ENCODE peak calls at places on chromosomes 2 and 18, in seven cellular contexts. One of them, this sample, is unnamed.

GRCh38 chr18:8003878-8004675 is 437.0 kb downstream of the PTPRM start:
- DNase-seq in OCI-LY7: no peak
- DNase-seq in spleen: no peak
- DNase-seq in GM12865: no peak
- DNase-seq in AG10803: no peak
- DNase-seq in GM06990: no peak
- DNase-seq in esophagus squamous epithelium: no peak
- DNase-seq in this sample: no peak

GRCh38 chr2:227724394-227725039 is at the start of gene SCYGR6:
- DNase-seq in OCI-LY7: no peak
- DNase-seq in spleen: no peak
- DNase-seq in GM12865: no peak
- DNase-seq in AG10803: no peak
- DNase-seq in GM06990: no peak
- DNase-seq in esophagus squamous epithelium: no peak
- DNase-seq in this sample: no peak

GRCh38 chr18:42025974-42026625 is 71.1 kb downstream of the PIK3C3 start:
- DNase-seq in OCI-LY7: no peak
- DNase-seq in spleen: no peak
- DNase-seq in GM12865: peak
- DNase-seq in AG10803: no peak
- DNase-seq in GM06990: peak
- DNase-seq in esophagus squamous epithelium: no peak
- DNase-seq in this sample: no peak

GRCh38 chr2:189018636-189019035 is 44.5 kb downstream of the COL3A1 start:
- DNase-seq in OCI-LY7: no peak
- DNase-seq in spleen: no peak
- DNase-seq in GM12865: no peak
- DNase-seq in AG10803: peak
- DNase-seq in GM06990: no peak
- DNase-seq in esophagus squamous epithelium: no peak
- DNase-seq in this sample: no peak

GRCh38 chr2:23269747-23270146 is 115.2 kb upstream of the KLHL29 start:
- DNase-seq in OCI-LY7: no peak
- DNase-seq in spleen: no peak
- DNase-seq in GM12865: no peak
- DNase-seq in AG10803: no peak
- DNase-seq in GM06990: no peak
- DNase-seq in esophagus squamous epithelium: no peak
- DNase-seq in this sample: no peak

GRCh38 chr2:23231865-23232264 is 153.1 kb upstream of the KLHL29 start:
- DNase-seq in OCI-LY7: no peak
- DNase-seq in spleen: no peak
- DNase-seq in GM12865: no peak
- DNase-seq in AG10803: no peak
- DNase-seq in GM06990: no peak
- DNase-seq in esophagus squamous epithelium: no peak
- DNase-seq in this sample: no peak

GRCh38 chr2:240520143-240520973 is 37.4 kb downstream of the ANKMY1 start:
- DNase-seq in OCI-LY7: no peak
- DNase-seq in spleen: peak
- DNase-seq in GM12865: no peak
- DNase-seq in AG10803: no peak
- DNase-seq in GM06990: no peak
- DNase-seq in esophagus squamous epithelium: no peak
- DNase-seq in this sample: no peak

GRCh38 chr2:179695486-179695885 is 165.9 kb downstream of the ZNF385B start:
- DNase-seq in OCI-LY7: no peak
- DNase-seq in spleen: no peak
- DNase-seq in GM12865: no peak
- DNase-seq in AG10803: no peak
- DNase-seq in GM06990: no peak
- DNase-seq in esophagus squamous epithelium: no peak
- DNase-seq in this sample: no peak

GRCh38 chr2:387980-388421 is 100.1 kb upstream of the ALKAL2 start:
- DNase-seq in OCI-LY7: no peak
- DNase-seq in spleen: no peak
- DNase-seq in GM12865: no peak
- DNase-seq in AG10803: no peak
- DNase-seq in GM06990: no peak
- DNase-seq in esophagus squamous epithelium: no peak
- DNase-seq in this sample: no peak

GRCh38 chr2:38572167-38572566 is 30.6 kb downstream of the HNRNPLL start:
- DNase-seq in OCI-LY7: no peak
- DNase-seq in spleen: no peak
- DNase-seq in GM12865: no peak
- DNase-seq in AG10803: peak
- DNase-seq in GM06990: no peak
- DNase-seq in esophagus squamous epithelium: no peak
- DNase-seq in this sample: no peak

DNA sequence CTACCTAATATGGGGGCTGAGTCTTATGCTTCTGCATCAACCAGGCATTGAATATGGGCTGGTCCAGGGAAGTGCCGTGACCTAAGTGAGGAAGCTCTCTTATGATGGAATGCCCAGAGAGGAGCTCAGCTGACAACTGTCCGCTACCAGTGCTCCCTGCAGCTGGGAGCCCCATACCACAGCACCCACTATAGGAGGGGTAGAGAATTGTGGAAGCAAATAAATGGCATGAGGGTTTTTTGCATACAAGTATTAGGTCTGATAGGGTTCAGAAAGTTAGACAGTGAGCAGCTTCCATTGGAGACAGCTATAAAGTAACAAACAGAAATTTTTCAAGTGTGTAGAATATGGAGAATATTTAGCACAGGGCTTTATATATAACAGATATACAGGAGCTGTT is 4.6 kb downstream of the TIMM21 start:
- DNase-seq in OCI-LY7: no peak
- DNase-seq in spleen: no peak
- DNase-seq in GM12865: no peak
- DNase-seq in AG10803: no peak
- DNase-seq in GM06990: no peak
- DNase-seq in esophagus squamous epithelium: no peak
- DNase-seq in this sample: no peak
- TF ChIP-seq CTCF in OCI-LY7: peak
- TF ChIP-seq CTCF in spleen: no peak
- TF ChIP-seq CTCF in GM12865: no peak
- TF ChIP-seq CTCF in AG10803: peak
- TF ChIP-seq CTCF in GM06990: peak
- TF ChIP-seq CTCF in esophagus squamous epithelium: no peak
- TF ChIP-seq CTCF in this sample: no peak

GRCh38 chr2:58553522-58553921 is 312.4 kb upstream of the FANCL start:
- DNase-seq in OCI-LY7: no peak
- DNase-seq in spleen: no peak
- DNase-seq in GM12865: no peak
- DNase-seq in AG10803: no peak
- DNase-seq in GM06990: no peak
- DNase-seq in esophagus squamous epithelium: no peak
- DNase-seq in this sample: no peak

GRCh38 chr2:58557166-58557565 is 316.0 kb upstream of the FANCL start:
- DNase-seq in OCI-LY7: no peak
- DNase-seq in spleen: no peak
- DNase-seq in GM12865: no peak
- DNase-seq in AG10803: no peak
- DNase-seq in GM06990: no peak
- DNase-seq in esophagus squamous epithelium: no peak
- DNase-seq in this sample: no peak

GRCh38 chr2:58558866-58559265 is 317.7 kb upstream of the FANCL start:
- DNase-seq in OCI-LY7: no peak
- DNase-seq in spleen: no peak
- DNase-seq in GM12865: no peak
- DNase-seq in AG10803: no peak
- DNase-seq in GM06990: no peak
- DNase-seq in esophagus squamous epithelium: no peak
- DNase-seq in this sample: no peak

GRCh38 chr2:58553937-58554336 is 312.8 kb upstream of the FANCL start:
- DNase-seq in OCI-LY7: no peak
- DNase-seq in spleen: no peak
- DNase-seq in GM12865: peak
- DNase-seq in AG10803: peak
- DNase-seq in GM06990: no peak
- DNase-seq in esophagus squamous epithelium: no peak
- DNase-seq in this sample: no peak
- TF ChIP-seq CTCF in OCI-LY7: peak
- TF ChIP-seq CTCF in spleen: no peak
- TF ChIP-seq CTCF in GM12865: peak
- TF ChIP-seq CTCF in AG10803: no peak
- TF ChIP-seq CTCF in GM06990: peak
- TF ChIP-seq CTCF in esophagus squamous epithelium: no peak
- TF ChIP-seq CTCF in this sample: peak

DNA sequence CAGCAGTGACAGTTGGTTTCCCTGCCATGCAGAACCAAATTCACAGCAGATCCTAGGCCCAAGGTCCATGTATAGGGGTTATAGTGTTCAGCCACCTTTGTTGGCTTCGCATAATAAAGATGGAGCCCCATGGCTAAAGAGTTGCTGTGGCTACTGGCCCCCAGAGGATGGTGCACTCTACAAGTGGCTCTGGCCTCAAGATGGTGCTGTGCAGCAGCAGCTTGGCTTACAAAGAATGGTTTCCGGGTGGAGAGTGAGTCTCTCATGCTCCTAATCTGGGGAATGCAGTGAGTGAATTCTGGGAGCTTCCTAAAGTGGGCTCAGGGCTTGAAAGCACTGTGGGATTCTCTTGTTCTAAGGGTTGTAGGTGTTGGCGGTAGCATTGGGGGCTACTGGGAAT is 1199.7 kb downstream of the CNTNAP5 start:
- DNase-seq in OCI-LY7: no peak
- DNase-seq in spleen: no peak
- DNase-seq in GM12865: no peak
- DNase-seq in AG10803: no peak
- DNase-seq in GM06990: no peak
- DNase-seq in esophagus squamous epithelium: no peak
- DNase-seq in this sample: no peak
- TF ChIP-seq CTCF in OCI-LY7: no peak
- TF ChIP-seq CTCF in spleen: no peak
- TF ChIP-seq CTCF in GM12865: no peak
- TF ChIP-seq CTCF in AG10803: no peak
- TF ChIP-seq CTCF in GM06990: no peak
- TF ChIP-seq CTCF in esophagus squamous epithelium: no peak
- TF ChIP-seq CTCF in this sample: no peak

DNA sequence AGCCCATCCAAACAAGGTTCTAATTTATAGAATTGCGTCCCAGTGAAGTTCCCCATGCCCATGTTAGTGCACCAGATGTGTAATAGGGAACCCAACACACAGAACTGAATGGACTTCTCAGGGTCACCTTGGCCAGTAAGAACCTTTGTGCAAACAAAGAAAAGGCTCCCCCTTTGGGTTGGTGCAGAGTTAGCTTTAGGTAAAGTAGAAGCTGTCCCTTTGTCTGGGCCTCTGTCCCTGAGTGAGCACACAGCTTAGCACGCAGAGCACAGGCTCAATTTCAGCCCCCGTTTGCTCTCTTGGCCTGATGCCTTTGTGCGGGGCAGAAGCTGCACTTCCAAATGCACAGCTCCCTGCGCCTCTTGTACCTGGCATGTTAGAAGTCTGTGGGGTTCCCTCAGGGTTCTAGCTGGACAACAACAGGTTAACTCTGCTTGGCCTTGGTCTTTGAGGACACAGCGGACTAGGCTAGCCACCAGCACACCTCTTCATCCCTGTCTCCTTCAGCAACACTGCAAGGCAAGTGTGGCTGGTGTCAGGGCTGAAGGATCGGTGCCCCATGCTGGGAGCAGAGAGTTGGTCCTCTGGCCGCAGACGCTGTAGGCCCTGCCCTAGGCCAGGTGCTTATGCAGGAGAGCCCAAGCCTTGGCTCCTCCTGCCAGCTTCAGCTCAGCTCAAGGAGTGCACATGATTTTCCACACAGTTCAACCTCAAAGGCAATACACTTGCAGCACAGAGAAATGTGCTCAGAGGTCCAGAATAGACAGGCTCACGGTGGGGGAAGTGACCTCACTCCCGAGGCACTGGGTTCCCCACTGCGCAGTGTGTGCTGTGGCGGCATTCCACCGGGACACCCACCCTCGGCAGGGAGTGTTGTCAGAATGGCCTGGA is 73.3 kb upstream of the FOSL2 start:
- DNase-seq in OCI-LY7: no peak
- DNase-seq in spleen: no peak
- DNase-seq in GM12865: no peak
- DNase-seq in AG10803: no peak
- DNase-seq in GM06990: no peak
- DNase-seq in esophagus squamous epithelium: no peak
- DNase-seq in this sample: no peak
- TF ChIP-seq CTCF in OCI-LY7: no peak
- TF ChIP-seq CTCF in spleen: no peak
- TF ChIP-seq CTCF in GM12865: no peak
- TF ChIP-seq CTCF in AG10803: no peak
- TF ChIP-seq CTCF in GM06990: no peak
- TF ChIP-seq CTCF in esophagus squamous epithelium: no peak
- TF ChIP-seq CTCF in this sample: no peak